ENCODE peak calls at places on chromosomes 16 and 17, in four cellular contexts. S, T, X and L are unnamed samples.

GRCh38 chr16:78483124-78483992 is 383.9 kb downstream of the WWOX start:
- DNase-seq in S (no peak), T (no peak), X (no peak), L (no peak)

GRCh38 chr17:62179525-62180161 is 114.6 kb upstream of the MED13 start:
- DNase-seq in S (peak), T (no peak), X (no peak), L (no peak)

GRCh38 chr17:19440421-19440820 is 29.4 kb downstream of the RNF112 start:
- DNase-seq in S (no peak), T (no peak), X (no peak), L (no peak)

GRCh38 chr17:63407741-63408330 is 38.3 kb downstream of the CYB561 start:
- DNase-seq in S (no peak), T (no peak), X (no peak), L (no peak)

GRCh38 chr17:40316571-40317344 is 7.8 kb downstream of the RARA start:
- DNase-seq in S (no peak), T (peak), X (peak), L (peak)

GRCh38 chr17:55723488-55723848 is 804 bp upstream of the TMEM100 start:
- DNase-seq in S (no peak), T (no peak), X (no peak), L (no peak)

GRCh38 chr17:79420318-79421243 is 190.3 kb downstream of the RBFOX3 start:
- DNase-seq in S (peak), T (no peak), X (no peak), L (no peak)

GRCh38 chr16:14179116-14179515 is 108.0 kb downstream of the MRTFB start:
- DNase-seq in S (no peak), T (no peak), X (no peak), L (no peak)

GRCh38 chr17:43342601-43342905 is 56.2 kb upstream of the ARL4D start:
- DNase-seq in S (no peak), T (no peak), X (no peak), L (no peak)
- TF ChIP-seq TEAD4 in S (no peak), T (no peak), X (no peak), L (no peak)

DNA sequence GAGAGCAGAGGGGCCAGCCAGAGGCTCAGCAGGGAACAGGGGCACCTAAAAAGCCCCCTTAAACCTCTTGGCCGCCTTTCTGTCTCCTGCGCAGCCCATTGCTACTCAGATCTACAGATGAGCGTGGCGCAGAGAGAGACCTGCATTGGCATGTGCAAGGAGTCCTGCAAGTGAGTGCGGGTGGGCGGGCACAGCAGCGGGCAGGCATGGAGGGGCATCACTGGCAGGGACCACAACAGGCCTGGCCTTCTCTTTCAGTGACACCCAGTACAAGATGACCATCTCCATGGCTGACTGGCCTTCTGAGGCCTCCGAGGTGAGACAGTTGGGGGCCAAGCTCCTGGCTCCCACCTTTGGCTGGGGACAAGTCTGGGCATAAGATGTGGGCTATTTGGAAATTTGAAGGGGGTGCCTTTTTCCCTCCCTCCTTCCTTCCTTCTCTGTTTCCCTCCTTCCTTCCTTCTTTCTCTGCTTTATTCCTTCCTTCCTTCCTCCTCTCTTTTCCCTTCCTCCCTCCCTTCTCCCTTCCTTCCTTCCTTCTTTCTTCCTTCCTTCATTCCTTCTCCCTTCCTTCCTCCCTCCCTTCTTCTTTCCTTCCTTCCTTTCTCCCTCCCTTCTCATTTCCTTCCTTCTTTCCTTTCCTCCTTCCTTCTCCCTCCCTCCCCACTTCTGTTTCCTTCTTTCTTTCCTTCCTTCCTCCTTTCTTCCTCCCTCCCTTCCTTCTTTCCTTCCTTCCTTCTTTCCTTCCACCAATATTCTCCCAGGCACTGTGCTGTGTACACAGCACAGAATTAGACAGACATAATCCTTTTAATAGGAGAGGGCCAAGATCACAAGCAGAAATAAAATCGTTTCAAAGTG is 75.2 kb downstream of the SCNN1B start:
- DNase-seq in S (no peak), T (no peak), X (no peak), L (no peak)
- TF ChIP-seq TEAD4 in S (no peak), T (no peak), X (no peak), L (no peak)

DNA sequence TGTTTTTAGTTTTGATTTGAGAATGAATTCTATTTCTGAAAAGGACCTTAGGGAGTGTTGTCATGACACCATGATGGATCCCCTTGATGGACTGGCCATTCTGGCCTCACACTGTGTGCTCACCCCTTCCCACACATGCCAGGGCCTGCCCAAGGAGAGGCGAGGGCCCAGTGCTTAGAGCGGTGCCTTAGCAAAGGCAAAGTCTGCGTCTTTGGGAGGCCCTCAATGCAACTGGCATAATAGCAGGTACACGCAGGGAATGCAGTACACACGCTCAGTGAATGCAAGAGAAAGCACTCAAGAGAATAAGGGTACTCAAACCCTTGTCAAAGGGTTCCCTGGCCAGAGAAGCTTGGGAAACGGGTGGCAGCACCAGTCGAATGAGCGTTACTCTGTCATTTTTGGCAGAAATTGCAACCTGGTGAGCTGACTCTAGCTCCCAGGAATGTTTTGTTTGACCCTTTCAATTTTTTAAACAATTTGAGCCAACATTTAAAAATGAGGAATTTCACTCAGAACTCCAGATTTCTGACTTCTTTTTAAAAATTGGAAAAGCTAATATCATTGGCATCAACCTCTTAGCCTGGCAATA is 32.1 kb downstream of the NKD1 start:
- DNase-seq in S (no peak), T (no peak), X (no peak), L (no peak)
- TF ChIP-seq TEAD4 in S (no peak), T (no peak), X (no peak), L (no peak)

DNA sequence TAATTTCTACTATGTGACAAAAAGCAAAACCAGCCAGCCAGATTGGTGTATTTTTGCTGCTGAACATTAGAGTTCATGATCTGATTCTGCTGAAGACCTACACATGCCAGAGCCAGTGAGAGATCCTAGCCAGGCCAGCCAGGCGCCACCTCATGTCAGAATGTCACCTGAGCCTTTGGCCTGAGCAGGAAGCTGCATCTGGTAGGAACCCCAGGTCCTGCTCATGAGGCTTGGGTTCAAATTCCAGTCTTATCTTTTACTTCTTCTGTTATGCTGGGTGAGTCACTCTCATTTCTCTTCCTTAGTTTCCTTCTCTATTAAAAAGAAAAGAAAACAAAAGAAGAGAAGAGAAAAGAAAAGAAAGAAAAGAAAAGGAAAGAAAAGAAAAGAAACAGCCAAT is 585.1 kb upstream of the CDH5 start:
- DNase-seq in S (peak), T (no peak), X (no peak), L (no peak)
- TF ChIP-seq TEAD4 in S (no peak), T (no peak), X (no peak), L (no peak)

GRCh38 chr16:47358816-47359215 is 102.0 kb downstream of the ITFG1 start:
- DNase-seq in S (no peak), T (no peak), X (no peak), L (no peak)
- TF ChIP-seq TEAD4 in S (no peak), T (no peak), X (no peak), L (no peak)

GRCh38 chr16:24810951-24811843 is 34.6 kb upstream of the SLC5A11 start:
- DNase-seq in S (no peak), T (no peak), X (no peak), L (no peak)
- TF ChIP-seq TEAD4 in S (no peak), T (no peak), X (no peak), L (no peak)

DNA sequence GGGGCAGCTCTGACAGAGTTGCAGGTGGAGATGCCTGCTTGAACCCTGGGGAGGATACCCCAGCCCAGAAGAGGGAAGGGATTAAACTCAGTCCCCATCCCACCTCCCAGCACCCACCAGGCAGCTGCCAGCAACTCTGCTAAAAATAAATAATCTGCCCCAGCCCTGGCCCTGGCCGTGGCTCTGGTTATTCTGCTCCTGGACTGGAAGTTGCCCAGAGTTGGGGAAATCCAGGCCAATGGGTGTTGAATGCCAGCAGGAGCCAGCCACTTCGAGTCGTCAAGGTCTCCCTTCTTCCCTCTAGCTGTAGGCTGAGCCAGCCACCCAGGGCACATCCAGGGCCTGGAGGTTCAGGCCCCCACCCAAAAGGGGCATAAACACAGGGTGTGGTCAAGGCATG is 836 bp upstream of the RRAD start:
- DNase-seq in S (no peak), T (no peak), X (no peak), L (no peak)
- TF ChIP-seq TEAD4 in S (no peak), T (no peak), X (no peak), L (no peak)

GRCh38 chr17:82920150-82920549 is 80.3 kb upstream of the ZNF750 start:
- DNase-seq in S (no peak), T (no peak), X (no peak), L (no peak)
- TF ChIP-seq TEAD4 in S (no peak), T (no peak), X (no peak), L (no peak)

GRCh38 chr17:58666858-58667267 is 25.0 kb downstream of the TEX14 start:
- DNase-seq in S (peak), T (no peak), X (no peak), L (no peak)
- TF ChIP-seq TEAD4 in S (no peak), T (no peak), X (no peak), L (no peak)